ENCODE peak calls at places on chromosome 12, in eight cellular contexts. U, P, R, K, V, X, O and Z are unnamed samples.

GRCh38 chr12:32377344-32378000 is 21.9 kb upstream of the FGD4 start:
- DNase-seq in U (no peak), P (no peak), R (no peak), K (no peak), V (no peak), X (no peak), O (no peak), Z (no peak)

GRCh38 chr12:57864811-57865751 is 18.6 kb upstream of the CTDSP2 start:
- DNase-seq in U (no peak), P (peak), R (peak), K (peak), V (peak), X (peak), O (peak), Z (no peak)

GRCh38 chr12:73308079-73308478 is 1035.9 kb downstream of the TRHDE start:
- DNase-seq in U (no peak), P (no peak), R (no peak), K (no peak), V (no peak), X (no peak), O (no peak), Z (no peak)

GRCh38 chr12:56029166-56029519 is 8.3 kb downstream of the IKZF4 start:
- DNase-seq in U (no peak), P (no peak), R (no peak), K (peak), V (peak), X (peak), O (no peak), Z (no peak)

GRCh38 chr12:56224102-56224701 is at the start of gene NABP2:
- DNase-seq in U (peak), P (peak), R (peak), K (peak), V (peak), X (peak), O (peak), Z (peak)

GRCh38 chr12:41739066-41739465 is 405.6 kb downstream of the GXYLT1 start:
- DNase-seq in U (no peak), P (no peak), R (no peak), K (no peak), V (no peak), X (no peak), O (no peak), Z (no peak)

GRCh38 chr12:93908846-93909592 is 231.8 kb downstream of the CRADD start:
- DNase-seq in U (no peak), P (no peak), R (no peak), K (peak), V (peak), X (no peak), O (no peak), Z (no peak)

GRCh38 chr12:124364543-124364942 is 69.7 kb downstream of the RFLNA start:
- DNase-seq in U (no peak), P (no peak), R (no peak), K (no peak), V (no peak), X (no peak), O (no peak), Z (no peak)

GRCh38 chr12:132161046-132161781 is 17.0 kb downstream of the NOC4L start:
- DNase-seq in U (no peak), P (no peak), R (no peak), K (peak), V (peak), X (no peak), O (no peak), Z (no peak)

GRCh38 chr12:84986586-84986985 is 49.5 kb downstream of the TSPAN19 start:
- DNase-seq in U (no peak), P (no peak), R (no peak), K (no peak), V (no peak), X (no peak), O (no peak), Z (no peak)

GRCh38 chr12:117850048-117850447 is 118.7 kb downstream of the KSR2 start:
- DNase-seq in U (no peak), P (no peak), R (no peak), K (peak), V (peak), X (no peak), O (no peak), Z (no peak)

GRCh38 chr12:45290218-45290609 is 74.3 kb downstream of the ANO6 start:
- DNase-seq in U (no peak), P (no peak), R (no peak), K (peak), V (peak), X (no peak), O (no peak), Z (peak)

GRCh38 chr12:62647586-62647985 is 181.0 kb downstream of the MON2 start:
- DNase-seq in U (no peak), P (no peak), R (no peak), K (peak), V (peak), X (no peak), O (no peak), Z (no peak)

GRCh38 chr12:102551186-102551585 is 70.8 kb upstream of the IGF1 start:
- DNase-seq in U (no peak), P (no peak), R (no peak), K (no peak), V (no peak), X (no peak), O (no peak), Z (no peak)

GRCh38 chr12:1795221-1795784 is 25.1 kb upstream of the LRTM2 start:
- DNase-seq in U (no peak), P (no peak), R (no peak), K (no peak), V (no peak), X (peak), O (no peak), Z (no peak)
- H3K4me3 ChIP-seq in U (no peak), P (no peak), R (peak), K (no peak), V (no peak), X (no peak), O (no peak), Z (no peak)

GRCh38 chr12:69042557-69042956 is 109.6 kb upstream of the CPM start:
- DNase-seq in U (no peak), P (no peak), R (no peak), K (no peak), V (no peak), X (no peak), O (no peak), Z (no peak)
- H3K4me3 ChIP-seq in U (no peak), P (no peak), R (no peak), K (no peak), V (no peak), X (no peak), O (no peak), Z (no peak)

GRCh38 chr12:25264015-25264582 is 13.4 kb upstream of the KRAS start:
- DNase-seq in U (no peak), P (no peak), R (no peak), K (no peak), V (no peak), X (no peak), O (no peak), Z (no peak)
- H3K4me3 ChIP-seq in U (no peak), P (no peak), R (no peak), K (no peak), V (no peak), X (no peak), O (no peak), Z (no peak)

DNA sequence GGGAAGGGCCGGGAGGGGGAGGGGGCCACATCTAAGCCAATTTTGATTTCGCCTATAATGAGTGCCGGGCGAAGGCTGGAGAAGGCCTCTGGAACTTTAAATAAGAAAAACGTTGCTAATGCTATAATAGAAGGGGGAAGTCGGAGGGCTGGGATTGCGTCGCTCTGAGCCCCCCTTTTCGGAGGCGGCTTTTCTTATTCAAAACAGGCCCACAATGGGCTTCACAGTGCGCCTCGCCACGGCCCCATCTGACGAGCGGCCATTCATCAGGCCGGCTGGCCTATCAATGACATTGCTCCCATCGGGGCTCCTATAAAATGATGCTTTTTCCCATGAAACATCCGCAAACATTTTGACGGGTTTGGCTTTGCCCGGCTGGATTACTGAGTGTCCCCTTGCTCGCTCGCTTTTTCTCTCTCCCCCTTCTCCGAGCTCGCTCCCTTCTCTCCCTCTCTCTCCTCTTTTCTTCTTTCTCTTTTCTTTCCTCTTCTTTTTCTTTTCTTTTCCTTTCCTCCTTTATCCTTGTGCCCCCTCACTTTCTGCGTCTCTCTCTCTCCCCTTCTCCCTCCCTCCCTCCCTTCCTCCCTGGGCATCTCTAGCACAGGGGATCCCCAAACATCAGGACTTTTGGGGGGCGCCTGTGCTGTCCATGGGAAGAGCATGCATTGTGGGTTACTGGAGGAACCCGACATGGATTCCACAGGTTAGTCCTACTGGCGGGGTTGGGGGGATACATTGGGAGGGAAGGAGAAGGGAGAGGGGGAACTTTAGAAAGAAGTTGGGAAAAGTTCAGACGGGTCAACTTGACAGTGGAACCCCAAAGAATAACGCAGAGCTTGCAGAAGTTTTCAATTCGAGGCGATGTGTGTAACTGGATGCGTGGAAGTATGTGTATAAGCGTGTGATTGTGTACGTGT is at the start of gene RFX4:
- DNase-seq in U (no peak), P (no peak), R (no peak), K (no peak), V (no peak), X (no peak), O (no peak), Z (no peak)
- H3K4me3 ChIP-seq in U (peak), P (peak), R (peak), K (no peak), V (peak), X (peak), O (no peak), Z (peak)

GRCh38 chr12:52055781-52056711 is 4.8 kb downstream of the NR4A1 start:
- DNase-seq in U (no peak), P (no peak), R (no peak), K (no peak), V (peak), X (peak), O (no peak), Z (no peak)

GRCh38 chr12:52054838-52055741 is 3.8 kb downstream of the NR4A1 start:
- DNase-seq in U (no peak), P (no peak), R (no peak), K (no peak), V (peak), X (peak), O (no peak), Z (no peak)

GRCh38 chr12:52054231-52054837 is 3.1 kb downstream of the NR4A1 start:
- DNase-seq in U (no peak), P (no peak), R (no peak), K (no peak), V (no peak), X (peak), O (no peak), Z (no peak)

GRCh38 chr12:52052471-52053186 is 1.4 kb downstream of the NR4A1 start:
- DNase-seq in U (no peak), P (no peak), R (no peak), K (no peak), V (peak), X (peak), O (peak), Z (no peak)

GRCh38 chr12:52053570-52054209 is 2.4 kb downstream of the NR4A1 start:
- DNase-seq in U (no peak), P (no peak), R (no peak), K (no peak), V (peak), X (peak), O (no peak), Z (no peak)
- H3K4me3 ChIP-seq in U (no peak), P (peak), R (peak), K (no peak), V (no peak), X (peak), O (no peak), Z (no peak)

GRCh38 chr12:8037046-8037663 is 4.6 kb downstream of the FOXJ2 start:
- DNase-seq in U (no peak), P (no peak), R (no peak), K (no peak), V (no peak), X (no peak), O (no peak), Z (no peak)

GRCh38 chr12:8037947-8038346 is 5.4 kb downstream of the FOXJ2 start:
- DNase-seq in U (no peak), P (no peak), R (no peak), K (no peak), V (no peak), X (no peak), O (no peak), Z (no peak)

GRCh38 chr12:8035440-8036010 is 3.0 kb downstream of the FOXJ2 start:
- DNase-seq in U (no peak), P (no peak), R (no peak), K (peak), V (no peak), X (no peak), O (no peak), Z (no peak)

GRCh38 chr12:8036366-8036765 is 3.9 kb downstream of the FOXJ2 start:
- DNase-seq in U (no peak), P (no peak), R (no peak), K (no peak), V (no peak), X (no peak), O (no peak), Z (no peak)

DNA sequence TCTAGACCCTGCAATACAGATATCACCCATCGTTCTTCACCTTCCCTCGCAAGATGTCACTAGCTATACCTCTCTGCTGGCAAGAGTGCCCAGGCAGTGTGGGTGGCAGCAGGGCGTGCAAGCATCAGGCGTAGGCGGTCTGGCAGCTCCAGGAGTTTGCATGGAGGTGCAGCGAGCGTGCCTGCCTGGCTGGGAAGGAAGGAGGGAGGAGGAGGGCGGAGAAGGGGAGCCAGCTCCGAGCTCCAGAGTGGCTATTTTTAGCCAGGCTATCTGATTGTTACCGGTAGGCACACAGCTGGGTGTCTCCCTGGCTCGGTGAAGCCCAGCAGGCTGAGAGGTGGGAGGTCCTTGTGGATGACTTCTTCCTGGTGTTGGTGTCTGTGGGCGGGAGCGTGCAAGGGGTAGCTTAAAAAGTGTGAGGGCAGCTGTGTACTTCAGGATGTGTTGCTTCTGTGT is 6.2 kb downstream of the FOXJ2 start:
- DNase-seq in U (no peak), P (peak), R (peak), K (peak), V (peak), X (no peak), O (no peak), Z (no peak)
- H3K4me3 ChIP-seq in U (peak), P (peak), R (peak), K (peak), V (peak), X (peak), O (no peak), Z (peak)

DNA sequence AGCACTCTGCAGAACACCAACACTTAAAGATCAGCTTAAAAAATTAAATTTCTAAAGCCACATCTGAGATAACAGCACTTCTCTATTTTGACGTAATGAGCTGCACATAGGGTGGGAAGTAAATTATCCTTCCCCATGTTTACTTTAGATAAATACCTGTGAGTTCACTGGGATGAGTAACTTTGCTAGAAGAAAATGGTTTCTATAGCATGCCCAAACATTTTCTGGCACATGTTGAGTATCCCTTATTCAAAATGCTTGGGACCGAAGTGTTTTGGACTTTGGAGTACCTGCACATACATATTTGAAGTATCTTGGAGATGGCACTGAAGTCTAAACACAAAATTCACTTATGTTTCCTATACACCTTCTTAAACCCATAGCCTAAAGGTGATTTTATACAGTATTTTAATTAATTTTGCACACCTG is 6.6 kb downstream of the SLC38A2 start:
- DNase-seq in U (no peak), P (no peak), R (no peak), K (no peak), V (peak), X (no peak), O (no peak), Z (no peak)
- H3K4me3 ChIP-seq in U (no peak), P (peak), R (peak), K (peak), V (peak), X (peak), O (no peak), Z (no peak)

GRCh38 chr12:108126212-108126611 is 2.9 kb upstream of the WSCD2 start:
- DNase-seq in U (no peak), P (no peak), R (no peak), K (no peak), V (no peak), X (no peak), O (no peak), Z (no peak)
- H3K4me3 ChIP-seq in U (no peak), P (no peak), R (no peak), K (no peak), V (no peak), X (no peak), O (no peak), Z (no peak)